ENCODE peak calls at places on chromosomes 5 and 9, in nine cellular contexts. One of them, this sample, is unnamed.
A peak's percentile ranks its signal among the peaks of the same experiment; 100 is the strongest.

GRCh38 chr5:96661841-96662724 is at the start of gene CAST:
- DNase-seq in effector memory CD8-positive, alpha-beta T cell: peak; percentile 72
- DNase-seq in brain microvascular endothelial cell: peak; percentile 76
- DNase-seq in pons: peak; percentile 69
- DNase-seq in GM12892: peak; percentile 69
- DNase-seq in ascending aorta: peak; percentile 90
- DNase-seq in Daoy: peak; percentile 87
- DNase-seq in AG09309: peak; percentile 69
- DNase-seq in NCI-H1694: no peak
- DNase-seq in this sample: peak; percentile 91

GRCh38 chr9:131612851-131613250 is 67.5 kb downstream of the PRRT1B start:
- DNase-seq in effector memory CD8-positive, alpha-beta T cell: no peak
- DNase-seq in brain microvascular endothelial cell: no peak
- DNase-seq in pons: no peak
- DNase-seq in GM12892: no peak
- DNase-seq in ascending aorta: no peak
- DNase-seq in Daoy: no peak
- DNase-seq in AG09309: no peak
- DNase-seq in NCI-H1694: no peak
- DNase-seq in this sample: no peak

GRCh38 chr5:8844206-8844605 is 701.7 kb downstream of the SEMA5A start:
- DNase-seq in effector memory CD8-positive, alpha-beta T cell: no peak
- DNase-seq in brain microvascular endothelial cell: no peak
- DNase-seq in pons: peak; percentile 28
- DNase-seq in GM12892: no peak
- DNase-seq in ascending aorta: no peak
- DNase-seq in Daoy: no peak
- DNase-seq in AG09309: no peak
- DNase-seq in NCI-H1694: no peak
- DNase-seq in this sample: no peak

GRCh38 chr5:95823241-95823737 is 763 bp upstream of the GLRX start:
- DNase-seq in effector memory CD8-positive, alpha-beta T cell: no peak
- DNase-seq in brain microvascular endothelial cell: no peak
- DNase-seq in pons: no peak
- DNase-seq in GM12892: no peak
- DNase-seq in ascending aorta: no peak
- DNase-seq in Daoy: no peak
- DNase-seq in AG09309: no peak
- DNase-seq in NCI-H1694: no peak
- DNase-seq in this sample: no peak

GRCh38 chr9:69325409-69326212 is 596 bp downstream of the ENTREP1 start:
- DNase-seq in effector memory CD8-positive, alpha-beta T cell: no peak
- DNase-seq in brain microvascular endothelial cell: no peak
- DNase-seq in pons: no peak
- DNase-seq in GM12892: peak; percentile 10
- DNase-seq in ascending aorta: no peak
- DNase-seq in Daoy: peak; percentile 35
- DNase-seq in AG09309: no peak
- DNase-seq in NCI-H1694: no peak
- DNase-seq in this sample: no peak

GRCh38 chr9:18703086-18703750 is 229.3 kb downstream of the ADAMTSL1 start:
- DNase-seq in effector memory CD8-positive, alpha-beta T cell: no peak
- DNase-seq in brain microvascular endothelial cell: peak; percentile 21
- DNase-seq in pons: no peak
- DNase-seq in GM12892: no peak
- DNase-seq in ascending aorta: no peak
- DNase-seq in Daoy: no peak
- DNase-seq in AG09309: no peak
- DNase-seq in NCI-H1694: no peak
- DNase-seq in this sample: no peak

GRCh38 chr9:86093788-86094555 is 5.4 kb downstream of the GOLM1 start:
- DNase-seq in effector memory CD8-positive, alpha-beta T cell: no peak
- DNase-seq in brain microvascular endothelial cell: peak; percentile 49
- DNase-seq in pons: no peak
- DNase-seq in GM12892: no peak
- DNase-seq in ascending aorta: no peak
- DNase-seq in Daoy: no peak
- DNase-seq in AG09309: no peak
- DNase-seq in NCI-H1694: no peak
- DNase-seq in this sample: peak; percentile 24

GRCh38 chr5:68268363-68269130 is 53.0 kb downstream of the PIK3R1 start:
- DNase-seq in effector memory CD8-positive, alpha-beta T cell: no peak
- DNase-seq in brain microvascular endothelial cell: no peak
- DNase-seq in pons: no peak
- DNase-seq in GM12892: no peak
- DNase-seq in ascending aorta: no peak
- DNase-seq in Daoy: no peak
- DNase-seq in AG09309: no peak
- DNase-seq in NCI-H1694: no peak
- DNase-seq in this sample: no peak

GRCh38 chr9:126207256-126207655 is 119.4 kb upstream of the MVB12B start:
- DNase-seq in effector memory CD8-positive, alpha-beta T cell: no peak
- DNase-seq in brain microvascular endothelial cell: no peak
- DNase-seq in pons: no peak
- DNase-seq in GM12892: no peak
- DNase-seq in ascending aorta: no peak
- DNase-seq in Daoy: no peak
- DNase-seq in AG09309: no peak
- DNase-seq in NCI-H1694: no peak
- DNase-seq in this sample: no peak

GRCh38 chr5:133878236-133878555 is 90.2 kb downstream of the C5orf15 start:
- DNase-seq in effector memory CD8-positive, alpha-beta T cell: no peak
- DNase-seq in brain microvascular endothelial cell: no peak
- DNase-seq in pons: no peak
- DNase-seq in GM12892: no peak
- DNase-seq in ascending aorta: no peak
- DNase-seq in Daoy: no peak
- DNase-seq in AG09309: no peak
- DNase-seq in NCI-H1694: no peak
- DNase-seq in this sample: no peak

GRCh38 chr9:130239741-130240241 is 25.8 kb upstream of the HMCN2 start:
- DNase-seq in effector memory CD8-positive, alpha-beta T cell: no peak
- DNase-seq in brain microvascular endothelial cell: no peak
- DNase-seq in pons: no peak
- DNase-seq in GM12892: no peak
- DNase-seq in ascending aorta: no peak
- DNase-seq in Daoy: peak; percentile 65
- DNase-seq in AG09309: no peak
- DNase-seq in NCI-H1694: no peak
- DNase-seq in this sample: no peak

GRCh38 chr5:52787600-52788504 is at the start of the genes ITGA1 and PELO:
- DNase-seq in effector memory CD8-positive, alpha-beta T cell: peak; percentile 40
- DNase-seq in brain microvascular endothelial cell: peak; percentile 83
- DNase-seq in pons: peak; percentile 36
- DNase-seq in GM12892: peak; percentile 18
- DNase-seq in ascending aorta: peak; percentile 43
- DNase-seq in Daoy: peak; percentile 86
- DNase-seq in AG09309: peak; percentile 39
- DNase-seq in NCI-H1694: peak; percentile 56
- DNase-seq in this sample: peak; percentile 73

GRCh38 chr5:142446131-142446959 is 121.5 kb upstream of the SPRY4 start:
- DNase-seq in effector memory CD8-positive, alpha-beta T cell: no peak
- DNase-seq in brain microvascular endothelial cell: peak; percentile 93
- DNase-seq in pons: no peak
- DNase-seq in GM12892: no peak
- DNase-seq in ascending aorta: no peak
- DNase-seq in Daoy: peak; percentile 54
- DNase-seq in AG09309: no peak
- DNase-seq in NCI-H1694: no peak
- DNase-seq in this sample: no peak

GRCh38 chr5:136642976-136643375 is 277.6 kb upstream of the TRPC7 start:
- DNase-seq in effector memory CD8-positive, alpha-beta T cell: no peak
- DNase-seq in brain microvascular endothelial cell: no peak
- DNase-seq in pons: no peak
- DNase-seq in GM12892: no peak
- DNase-seq in ascending aorta: no peak
- DNase-seq in Daoy: no peak
- DNase-seq in AG09309: no peak
- DNase-seq in NCI-H1694: no peak
- DNase-seq in this sample: no peak

GRCh38 chr9:98708933-98709911 is at the start of gene GABBR2:
- DNase-seq in effector memory CD8-positive, alpha-beta T cell: no peak
- DNase-seq in brain microvascular endothelial cell: no peak
- DNase-seq in pons: no peak
- DNase-seq in GM12892: no peak
- DNase-seq in ascending aorta: no peak
- DNase-seq in Daoy: peak; percentile 42
- DNase-seq in AG09309: no peak
- DNase-seq in NCI-H1694: peak; percentile 3
- DNase-seq in this sample: no peak